ENCODE peak calls at places on chromosomes 3 and 15, in four cellular contexts. R is mesenchymal stem cell, A is H9, L is H1. J is an unnamed sample.

GRCh38 chr3:16064660-16065414 is 109.6 kb upstream of the GALNT15 start:
- DNase-seq in R (peak), A (no peak), L (no peak), J (no peak)

GRCh38 chr3:15796771-15797599 is 794 bp downstream of the ANKRD28 start:
- DNase-seq in R (peak), A (no peak), L (no peak), J (peak)

GRCh38 chr3:69115731-69116130 is 6.7 kb downstream of the LMOD3 start:
- DNase-seq in R (peak), A (no peak), L (no peak), J (no peak)

GRCh38 chr3:43953814-43954241 is 263.1 kb downstream of the ABHD5 start:
- DNase-seq in R (peak), A (no peak), L (no peak), J (no peak)

GRCh38 chr15:40766194-40766830 is 2.4 kb downstream of the GCHFR start:
- DNase-seq in R (no peak), A (no peak), L (no peak), J (no peak)

GRCh38 chr3:134407247-134407640 is 33.0 kb upstream of the AMOTL2 start:
- DNase-seq in R (peak), A (peak), L (no peak), J (no peak)

GRCh38 chr3:195583831-195584542 is at the start of gene APOD:
- DNase-seq in R (no peak), A (no peak), L (no peak), J (no peak)

GRCh38 chr3:45488581-45488980 is 100.2 kb downstream of the LARS2 start:
- DNase-seq in R (no peak), A (no peak), L (no peak), J (no peak)

GRCh38 chr3:62139957-62140356 is 233.4 kb downstream of the FEZF2 start:
- DNase-seq in R (peak), A (no peak), L (no peak), J (no peak)

GRCh38 chr3:143812411-143812968 is 35.8 kb downstream of the SLC9A9 start:
- DNase-seq in R (peak), A (no peak), L (no peak), J (no peak)

GRCh38 chr3:78726545-78726944 is 1041.3 kb downstream of the ROBO1 start:
- DNase-seq in R (no peak), A (no peak), L (no peak), J (no peak)

GRCh38 chr15:91444656-91445055 is 344.6 kb downstream of the SV2B start:
- DNase-seq in R (no peak), A (no peak), L (no peak), J (no peak)

GRCh38 chr15:70091649-70092461 is 5.9 kb downstream of the TLE3 start:
- DNase-seq in R (peak), A (no peak), L (no peak), J (no peak)

GRCh38 chr15:79035814-79036213 is 54.8 kb downstream of the RASGRF1 start:
- DNase-seq in R (no peak), A (peak), L (no peak), J (no peak)

GRCh38 chr3:155651489-155652223 is 93.2 kb downstream of the PLCH1 start:
- DNase-seq in R (no peak), A (no peak), L (no peak), J (no peak)

GRCh38 chr3:67375961-67376360 is 278.5 kb downstream of the SUCLG2 start:
- DNase-seq in R (no peak), A (no peak), L (no peak), J (no peak)

GRCh38 chr15:81575436-81576123 is 201.6 kb upstream of the TMC3 start:
- DNase-seq in R (no peak), A (no peak), L (no peak), J (no peak)

GRCh38 chr3:138180375-138181029 is 5.8 kb upstream of the DBR1 start:
- DNase-seq in R (peak), A (no peak), L (no peak), J (no peak)

GRCh38 chr3:138173769-138174420 is 826 bp downstream of the DBR1 start:
- DNase-seq in R (no peak), A (no peak), L (no peak), J (no peak)

GRCh38 chr3:138172625-138173024 is 2.1 kb downstream of the DBR1 start:
- DNase-seq in R (no peak), A (no peak), L (no peak), J (no peak)

DNA sequence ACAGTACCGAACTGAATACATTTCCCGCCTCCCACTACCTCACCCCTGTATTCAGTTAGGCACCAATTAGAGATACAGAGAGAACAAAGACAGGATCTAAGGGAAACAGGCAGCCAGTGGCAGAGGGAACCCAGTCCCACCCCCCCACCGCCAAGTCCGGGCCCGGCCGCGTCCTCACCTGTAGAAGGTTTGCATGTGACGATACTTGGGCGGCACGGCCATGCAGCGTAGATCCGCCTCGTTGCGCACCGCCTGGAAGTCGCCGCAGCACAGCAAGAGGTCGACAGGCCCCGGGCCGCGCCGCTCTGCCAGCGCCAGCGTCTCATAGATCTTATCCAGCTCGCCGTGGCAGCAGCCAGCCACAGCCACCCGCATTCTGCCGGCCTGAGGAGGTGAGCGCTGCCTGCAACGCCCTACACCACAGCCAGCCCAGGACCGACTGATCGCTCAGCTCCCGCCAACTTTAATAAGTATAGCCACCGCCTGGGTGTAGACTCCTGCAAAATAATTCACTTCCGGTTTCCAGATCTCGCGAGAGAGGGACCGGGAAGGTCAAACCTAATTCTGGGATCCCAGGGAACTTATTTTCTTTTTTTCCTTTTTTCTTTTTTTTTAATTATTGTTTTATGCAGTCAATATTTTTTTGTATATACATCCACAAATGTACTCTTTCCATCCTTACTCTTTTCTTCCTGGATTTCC is at the start of gene DBR1:
- DNase-seq in R (peak), A (peak), L (no peak), J (peak)
- H2BK15ac ChIP-seq in R (peak), A (no peak), L (no peak), J (peak)

GRCh38 chr15:41944313-41944940 is 27.9 kb downstream of the EHD4 start:
- DNase-seq in R (peak), A (no peak), L (no peak), J (peak)
- H2BK12ac ChIP-seq in R (peak), A (no peak), L (no peak), J (no peak)

GRCh38 chr3:128461731-128462130 is 5.0 kb downstream of the DNAJB8 start:
- DNase-seq in R (no peak), A (no peak), L (no peak), J (no peak)
- H2AK5ac ChIP-seq in R (no peak), A (no peak), L (no peak), J (peak)

GRCh38 chr3:138774529-138775253 is 60.0 kb downstream of the PIK3CB start:
- DNase-seq in R (peak), A (no peak), L (no peak), J (no peak)
- H2BK15ac ChIP-seq in R (no peak), A (no peak), L (no peak), J (no peak)

GRCh38 chr15:74405823-74406222 is 27.9 kb downstream of the SEMA7A start:
- DNase-seq in R (no peak), A (no peak), L (no peak), J (no peak)
- H2BK12ac ChIP-seq in R (no peak), A (no peak), L (no peak), J (no peak)

J was measured in neuronal stem cell.